ENCODE peak calls at places on chromosomes 1 and 21, in seven cellular contexts. N is upper lobe of left lung, P is stomach, L is heart left ventricle, O is uterus, C is esophagus muscularis mucosa, A is IMR-90. V is an unnamed sample.

GRCh38 chr21:17461582-17461981 is 51.3 kb upstream of the CXADR start:
- DNase-seq in N (no peak), P (no peak), L (no peak), O (peak; percentile 33), C (no peak), A (peak; percentile 43), V (no peak)

GRCh38 chr1:27402349-27402754 is 9.9 kb downstream of the GPR3 start:
- DNase-seq in N (no peak), P (peak; percentile 87), L (peak; percentile 83), O (peak; percentile 72), C (peak; percentile 95), A (peak; percentile 55), V (peak; percentile 89)

GRCh38 chr1:38614861-38615260 is 244.7 kb downstream of the RRAGC start:
- DNase-seq in N (no peak), P (no peak), L (no peak), O (no peak), C (peak; percentile 66), A (no peak), V (no peak)

GRCh38 chr1:204072951-204073836 is at the start of gene SOX13:
- DNase-seq in N (peak; percentile 93), P (peak; percentile 85), L (peak; percentile 90), O (peak; percentile 89), C (peak; percentile 95), A (peak; percentile 85), V (peak; percentile 91)

GRCh38 chr21:45620201-45620600 is 23.3 kb upstream of the PCBP3 start:
- DNase-seq in N (no peak), P (no peak), L (no peak), O (no peak), C (no peak), A (no peak), V (no peak)

GRCh38 chr1:41368384-41368783 is 7.2 kb downstream of the FOXO6 start:
- DNase-seq in N (no peak), P (no peak), L (no peak), O (no peak), C (no peak), A (no peak), V (no peak)

GRCh38 chr1:22921452-22922126 is 51.1 kb downstream of the LACTBL1 start:
- DNase-seq in N (no peak), P (no peak), L (no peak), O (no peak), C (no peak), A (no peak), V (no peak)

GRCh38 chr1:234771642-234772344 is 161.8 kb upstream of the IRF2BP2 start:
- DNase-seq in N (no peak), P (peak; percentile 16), L (no peak), O (no peak), C (no peak), A (no peak), V (no peak)

GRCh38 chr1:111481387-111482221 is 7.8 kb downstream of the C1orf162 start:
- DNase-seq in N (peak; percentile 77), P (peak; percentile 77), L (peak; percentile 83), O (peak; percentile 78), C (peak; percentile 94), A (peak; percentile 66), V (peak; percentile 80)

GRCh38 chr1:117757668-117758067 is 151.8 kb downstream of the TENT5C start:
- DNase-seq in N (no peak), P (no peak), L (no peak), O (no peak), C (no peak), A (peak; percentile 81), V (no peak)

GRCh38 chr1:71908871-71909390 is 373.4 kb downstream of the NEGR1 start:
- DNase-seq in N (no peak), P (no peak), L (no peak), O (no peak), C (no peak), A (no peak), V (no peak)

GRCh38 chr1:150613061-150613920 is 16.1 kb downstream of the ENSA start:
- DNase-seq in N (no peak), P (no peak), L (peak; percentile 51), O (no peak), C (no peak), A (peak; percentile 98), V (no peak)

GRCh38 chr1:182015360-182015759 is 46.2 kb downstream of the ZNF648 start:
- DNase-seq in N (no peak), P (no peak), L (no peak), O (no peak), C (no peak), A (no peak), V (no peak)

GRCh38 chr1:159686599-159687299 is 27.6 kb downstream of the CRP start:
- DNase-seq in N (no peak), P (no peak), L (no peak), O (no peak), C (no peak), A (no peak), V (no peak)

GRCh38 chr1:116919802-116920201 is 10.1 kb downstream of the PTGFRN start:
- DNase-seq in N (no peak), P (no peak), L (peak; percentile 48), O (no peak), C (no peak), A (no peak), V (peak; percentile 75)

DNA sequence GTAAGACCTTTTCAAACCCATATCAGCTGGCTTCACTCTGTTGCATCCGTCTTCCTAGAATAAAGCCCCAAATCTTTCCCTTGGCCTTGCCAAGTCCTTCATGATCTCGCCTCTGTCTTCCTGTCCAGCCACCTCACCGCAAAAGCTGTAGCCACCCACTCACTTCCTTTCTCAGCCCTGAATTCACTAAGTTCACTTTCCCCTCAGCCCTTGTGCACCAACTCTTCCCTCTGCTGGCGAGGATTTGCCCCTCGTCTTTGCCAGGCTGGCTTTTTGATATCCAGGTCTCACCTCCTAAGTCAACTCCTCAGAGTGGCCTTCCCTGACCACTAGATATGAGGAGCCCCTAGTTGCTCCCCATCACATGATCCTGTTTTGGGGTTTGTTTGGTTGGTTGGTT is 3.9 kb upstream of the COL16A1 start:
- DNase-seq in N (no peak), P (no peak), L (no peak), O (no peak), C (no peak), A (peak; percentile 80), V (no peak)
- TF ChIP-seq CTCF in N (no peak), P (no peak), L (no peak), O (no peak), C (no peak), A (peak; percentile 42), V (no peak)

GRCh38 chr1:233613252-233614172 is at the start of gene KCNK1:
- DNase-seq in N (peak; percentile 92), P (peak; percentile 86), L (peak; percentile 64), O (peak; percentile 79), C (no peak), A (peak; percentile 65), V (peak; percentile 92)
- TF ChIP-seq POLR2A in N (no peak), P (peak; percentile 55), L (peak; percentile 45), O (peak; percentile 71), C (no peak), A (no peak), V (peak; percentile 76)

GRCh38 chr1:6464514-6464836 is 1.5 kb downstream of the TNFRSF25 start:
- DNase-seq in N (peak; percentile 55), P (peak; percentile 90), L (peak; percentile 87), O (no peak), C (no peak), A (no peak), V (peak; percentile 83)

GRCh38 chr1:6461237-6461530 is 4.8 kb downstream of the TNFRSF25 start:
- DNase-seq in N (no peak), P (no peak), L (no peak), O (no peak), C (no peak), A (no peak), V (no peak)

GRCh38 chr1:6461538-6462411 is 4.2 kb downstream of the TNFRSF25 start:
- DNase-seq in N (no peak), P (no peak), L (no peak), O (no peak), C (no peak), A (no peak), V (no peak)

GRCh38 chr1:6463120-6463412 is 2.9 kb downstream of the TNFRSF25 start:
- DNase-seq in N (no peak), P (no peak), L (no peak), O (no peak), C (no peak), A (no peak), V (no peak)

GRCh38 chr1:6462412-6463119 is 3.4 kb downstream of the TNFRSF25 start:
- DNase-seq in N (no peak), P (no peak), L (no peak), O (no peak), C (no peak), A (no peak), V (no peak)
- H3K27me3 ChIP-seq in N (peaks cover 9% of the 10 kb centered on the region), P (peaks cover 18% of the 10 kb centered on the region), L (peaks cover 23% of the 10 kb centered on the region), O (no peaks in the 10 kb centered on the region), C (no peaks in the 10 kb centered on the region), A (peaks cover 16% of the 10 kb centered on the region), V (no peaks in the 10 kb centered on the region)

GRCh38 chr1:212310383-212310782 is 25.2 kb downstream of the PPP2R5A start:
- DNase-seq in N (no peak), P (no peak), L (no peak), O (no peak), C (no peak), A (no peak), V (no peak)

GRCh38 chr1:212309967-212310366 is 24.8 kb downstream of the PPP2R5A start:
- DNase-seq in N (no peak), P (no peak), L (no peak), O (no peak), C (no peak), A (no peak), V (no peak)

GRCh38 chr1:212301570-212301969 is 16.4 kb downstream of the PPP2R5A start:
- DNase-seq in N (no peak), P (no peak), L (no peak), O (no peak), C (no peak), A (no peak), V (no peak)

GRCh38 chr1:212302745-212303383 is 17.7 kb downstream of the PPP2R5A start:
- DNase-seq in N (no peak), P (no peak), L (no peak), O (no peak), C (no peak), A (peak; percentile 76), V (no peak)

GRCh38 chr1:212305342-212305741 is 20.1 kb downstream of the PPP2R5A start:
- DNase-seq in N (no peak), P (no peak), L (no peak), O (no peak), C (no peak), A (no peak), V (no peak)
- TF ChIP-seq CTCF in N (no peak), P (no peak), L (no peak), O (no peak), C (no peak), A (no peak), V (no peak)

GRCh38 chr21:41453198-41453597 is 27.2 kb downstream of the MX1 start:
- DNase-seq in N (no peak), P (no peak), L (no peak), O (no peak), C (no peak), A (no peak), V (no peak)
- TF ChIP-seq POLR2A in N (no peak), P (no peak), L (no peak), O (no peak), C (no peak), A (no peak), V (no peak)